ENCODE peak calls at places on chromosomes 12 and 14, in seven cellular contexts. D is A549, C is tibial nerve, V is breast epithelium, Q is sigmoid colon, H is upper lobe of left lung, Z is Peyer's patch. M is an unnamed sample. For H3K4me1, the result is how much of the 10 kb centered on the place peaks cover.

GRCh38 chr14:92436115-92436776 is 77.3 kb upstream of the RIN3 start:
- DNase-seq in Q (no peak), V (no peak), Z (no peak), D (no peak), H (no peak), C (no peak), M (no peak)

GRCh38 chr12:69682136-69682755 is 16.9 kb downstream of the BEST3 start:
- DNase-seq in V (no peak), Z (no peak), D (no peak), Q (no peak), C (no peak), H (no peak), M (no peak)

GRCh38 chr12:22018860-22019259 is 27.2 kb upstream of the CMAS start:
- DNase-seq in Z (no peak), H (no peak), D (no peak), Q (no peak), C (no peak), V (no peak), M (no peak)

GRCh38 chr12:106195638-106196037 is 52.2 kb downstream of the CKAP4 start:
- DNase-seq in Z (no peak), C (peak), D (no peak), V (peak), Q (peak), H (no peak), M (no peak)

GRCh38 chr14:93944348-93945069 is 17.4 kb downstream of the FAM181A start:
- DNase-seq in C (no peak), Z (no peak), V (no peak), D (no peak), H (no peak), Q (no peak), M (peak)

GRCh38 chr14:91899777-91900176 is 32.4 kb upstream of the TC2N start:
- DNase-seq in H (no peak), Q (no peak), C (no peak), V (no peak), Z (no peak), D (no peak), M (no peak)

GRCh38 chr12:78792052-78792698 is 72.4 kb upstream of the SYT1 start:
- DNase-seq in C (no peak), Q (no peak), H (no peak), D (no peak), V (no peak), Z (no peak), M (no peak)

GRCh38 chr12:55698965-55699364 is 8.7 kb downstream of the ITGA7 start:
- DNase-seq in H (no peak), V (peak), Z (no peak), C (no peak), D (no peak), Q (peak), M (no peak)

GRCh38 chr12:22709292-22709691 is 84.3 kb downstream of the ETNK1 start:
- DNase-seq in H (no peak), V (no peak), Q (no peak), Z (no peak), D (peak), C (no peak), M (peak)

GRCh38 chr14:52266179-52266578 is 1.3 kb upstream of the PTGDR start:
- DNase-seq in Z (no peak), Q (peak), D (no peak), V (no peak), C (peak), H (no peak), M (no peak)

GRCh38 chr12:95385646-95386045 is 88.3 kb upstream of the METAP2 start:
- DNase-seq in D (no peak), Z (no peak), H (no peak), V (no peak), Q (no peak), C (peak), M (peak)

GRCh38 chr12:50057000-50057841 is at the start of gene ASIC1:
- DNase-seq in Q (peak), C (peak), Z (peak), H (peak), V (peak), D (peak), M (peak)

GRCh38 chr12:12606793-12607589 is 4.7 kb upstream of the CREBL2 start:
- DNase-seq in V (no peak), H (no peak), Z (no peak), Q (no peak), C (no peak), D (no peak), M (no peak)

GRCh38 chr12:120774169-120774916 is 48.7 kb downstream of the ACADS start:
- DNase-seq in V (no peak), C (no peak), H (no peak), Q (no peak), D (no peak), Z (no peak), M (no peak)

GRCh38 chr12:43278268-43278832 is 273.7 kb downstream of the ADAMTS20 start:
- DNase-seq in H (no peak), V (no peak), D (no peak), Z (no peak), Q (no peak), C (no peak), M (no peak)

GRCh38 chr12:75560167-75560566 is 48.8 kb upstream of the KRR1 start:
- DNase-seq in C (no peak), H (no peak), Z (no peak), V (no peak), D (peak), Q (no peak), M (no peak)

GRCh38 chr14:53692451-53693330 is 263.9 kb downstream of the BMP4 start:
- DNase-seq in D (no peak), Z (no peak), V (no peak), H (no peak), C (no peak), Q (no peak), M (peak)

GRCh38 chr12:100857418-100857817 is 62.8 kb downstream of the ANO4 start:
- DNase-seq in C (no peak), D (no peak), Q (no peak), H (no peak), Z (no peak), V (no peak), M (peak)

DNA sequence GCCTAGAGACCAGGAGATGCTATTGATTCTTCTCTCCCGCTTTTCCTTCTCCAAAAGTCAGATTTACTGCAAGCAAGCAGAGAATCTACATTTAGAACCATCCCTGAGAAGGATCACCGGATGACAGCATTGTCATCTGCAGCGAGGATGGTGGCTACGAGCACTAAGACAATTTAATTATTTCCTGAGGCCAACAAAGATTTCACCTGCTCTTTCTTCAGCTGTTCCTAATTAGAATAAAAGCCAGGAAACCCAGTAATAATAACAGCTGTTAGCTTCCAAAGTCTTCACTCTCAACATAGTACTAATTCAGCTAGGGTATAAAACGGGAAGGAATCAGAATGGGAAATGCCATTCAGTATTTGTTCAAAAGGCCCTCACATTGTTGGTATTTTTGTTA is 53.3 kb downstream of the TMTC1 start:
- DNase-seq in Z (no peak), V (no peak), H (no peak), C (no peak), Q (no peak), D (no peak), M (peak)
- H3K27ac ChIP-seq in Z (no peak), V (no peak), H (no peak), C (no peak), Q (no peak), D (no peak), M (peak)

DNA sequence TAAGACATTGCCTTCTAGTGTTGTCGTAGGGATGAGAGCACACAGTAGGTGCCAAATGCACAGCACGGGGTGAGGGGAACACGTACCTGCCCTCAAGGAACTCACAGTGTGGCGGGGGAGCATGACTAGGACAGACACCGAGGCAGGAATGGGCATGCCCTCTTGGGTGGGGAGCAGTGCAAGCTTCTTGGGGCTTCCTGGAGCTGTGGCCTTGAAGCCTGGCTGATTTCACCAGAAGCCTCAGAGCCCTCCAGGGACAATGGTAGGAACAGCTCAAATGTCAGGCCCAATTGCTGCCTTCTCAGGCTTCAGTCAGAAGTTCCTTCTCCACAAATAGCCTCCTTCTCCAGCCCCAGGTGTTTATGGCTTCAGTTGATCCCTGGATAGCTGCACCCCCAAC is 43.4 kb downstream of the TEAD4 start:
- DNase-seq in V (no peak), H (no peak), Z (no peak), D (no peak), C (no peak), Q (no peak), M (peak)
- H3K4me1 ChIP-seq in V (under half), H (under half), Z (under half), D (under half), C (under half), Q (under half), M (half or more)

DNA sequence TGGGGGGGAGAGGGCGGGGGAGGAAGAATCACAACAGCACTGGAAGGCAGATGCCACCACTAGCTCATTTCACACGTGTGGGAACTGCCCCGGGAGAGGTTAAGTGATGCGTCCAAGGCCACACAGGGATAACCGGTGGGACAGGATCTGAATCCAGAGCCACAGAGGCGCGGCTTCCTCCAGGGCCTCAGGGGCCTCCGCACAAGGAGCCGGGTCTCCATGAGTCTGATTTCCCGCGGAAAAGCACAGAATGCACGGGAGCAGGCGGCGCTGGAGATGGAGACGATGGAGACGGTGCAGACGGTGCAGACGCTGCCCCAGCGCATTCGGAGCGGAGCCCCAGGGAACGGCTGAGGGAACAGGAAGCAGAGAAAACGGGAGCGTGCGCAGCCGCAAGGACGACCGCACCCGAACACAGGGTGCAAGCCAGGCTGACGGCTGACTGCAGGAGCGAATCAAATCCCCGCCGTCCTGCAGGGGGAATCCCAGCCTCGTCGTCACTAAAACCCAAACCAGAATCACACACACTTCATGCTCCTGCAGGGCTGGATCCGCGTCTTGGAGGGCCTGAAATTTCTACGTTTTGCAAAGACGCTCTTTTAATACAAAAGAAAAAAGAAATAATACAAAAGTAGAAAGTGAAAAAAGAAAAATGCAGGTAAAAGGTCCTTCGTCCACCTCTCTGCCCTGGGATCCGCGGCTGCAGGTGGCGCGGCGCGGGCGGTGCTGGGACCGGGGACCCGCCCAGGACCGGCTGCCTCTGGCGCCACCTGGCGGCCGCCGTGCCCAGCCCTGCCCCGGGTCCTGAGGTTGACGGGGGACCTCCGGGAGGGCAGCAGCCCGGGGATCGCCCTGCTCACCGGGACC is 20.4 kb downstream of the STX2 start:
- DNase-seq in Z (peak), D (peak), V (peak), H (peak), C (peak), Q (peak), M (no peak)
- H3K4me3 ChIP-seq in Z (peak), D (no peak), V (peak), H (peak), C (peak), Q (peak), M (no peak)

DNA sequence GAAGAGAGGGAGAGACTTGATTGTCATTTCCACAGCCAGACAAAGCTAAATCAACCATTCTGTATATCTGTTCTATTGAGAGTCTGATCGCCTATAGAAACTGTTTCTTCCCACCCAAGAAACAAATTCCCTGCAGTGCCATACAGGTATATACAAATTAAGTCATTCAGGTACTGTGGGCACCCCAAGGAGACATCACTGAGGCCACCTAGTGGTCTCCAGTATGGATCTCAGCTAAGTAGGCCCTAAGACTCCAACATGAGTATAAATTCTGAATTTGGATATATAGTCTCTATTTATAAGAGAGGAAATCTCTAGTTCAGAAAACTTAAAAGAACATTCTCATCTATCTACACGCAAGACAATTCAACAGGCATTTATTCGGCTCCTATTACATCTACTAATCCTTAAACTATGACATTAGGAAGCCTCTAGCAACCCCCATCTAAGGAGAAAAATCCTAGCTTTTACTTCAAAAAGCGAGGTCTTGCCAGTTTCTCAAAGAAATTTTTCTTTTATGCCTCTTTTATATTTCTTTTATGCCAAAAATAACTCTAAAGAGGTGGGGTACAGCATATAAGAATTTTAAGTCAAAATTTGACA is 62.6 kb downstream of the DCAF5 start:
- DNase-seq in D (peak), Z (no peak), C (peak), V (no peak), H (no peak), Q (no peak), M (peak)
- H3K27ac ChIP-seq in D (no peak), Z (no peak), C (no peak), V (peak), H (no peak), Q (peak), M (no peak)

DNA sequence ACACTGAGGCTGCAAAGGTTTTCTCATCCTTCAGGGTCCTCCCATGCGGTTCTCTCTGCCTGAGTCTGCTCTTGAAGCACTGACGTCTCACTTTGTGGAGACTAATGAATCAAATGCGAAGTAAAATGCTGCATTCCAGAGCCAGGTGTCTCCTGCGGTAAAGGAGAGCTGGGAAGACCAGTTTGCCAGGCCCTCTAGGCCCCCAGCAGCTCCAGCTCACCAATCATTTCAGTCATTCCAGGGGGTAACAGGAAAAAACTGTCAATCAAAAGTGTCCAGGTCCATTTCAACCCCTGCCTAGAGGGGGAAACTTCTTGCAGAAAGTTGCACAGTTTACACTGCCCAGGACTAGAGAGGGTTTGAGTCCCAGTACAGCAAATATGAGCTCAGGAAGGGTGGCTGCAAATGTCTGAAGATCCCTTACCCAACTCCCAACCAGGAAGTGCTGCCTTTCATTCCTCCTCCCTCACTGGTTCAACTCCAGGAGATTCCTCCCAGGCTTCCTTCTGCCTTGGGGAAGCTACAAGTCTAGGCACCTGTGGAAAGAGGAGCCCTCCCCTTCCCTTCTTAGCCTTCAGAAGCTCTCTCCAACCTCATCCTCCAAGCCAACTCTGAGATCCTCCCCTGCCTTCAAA is 2.7 kb upstream of the NXPH4 start:
- DNase-seq in C (no peak), V (no peak), D (peak), H (no peak), Z (no peak), Q (no peak), M (no peak)
- H3K4me1 ChIP-seq in C (under half), V (under half), D (under half), H (under half), Z (under half), Q (under half), M (under half)